ENCODE peak calls at places on chromosomes 3 and 15, in eight cellular contexts. E is Caki2, F is GM03348, S is EH, D is non-pigmented ciliary epithelial cell, B is A172, M is fibroblast of the conjunctiva, N is pancreas. Q is an unnamed sample.

GRCh38 chr15:40338041-40338657 is 2.6 kb downstream of the CCDC9B start:
- DNase-seq in E (peak), F (peak), S (peak), D (no peak), B (peak), M (no peak), N (peak), Q (peak)

GRCh38 chr3:51382076-51382745 is 2.9 kb upstream of the MANF start:
- DNase-seq in E (no peak), F (no peak), S (no peak), D (no peak), B (no peak), M (no peak), N (no peak), Q (no peak)

GRCh38 chr15:82537351-82537908 is 2.8 kb downstream of the RPS17 start:
- DNase-seq in E (no peak), F (no peak), S (no peak), D (no peak), B (no peak), M (no peak), N (no peak), Q (no peak)

GRCh38 chr3:182913889-182914288 is 66.4 kb downstream of the DCUN1D1 start:
- DNase-seq in E (no peak), F (no peak), S (peak), D (no peak), B (no peak), M (no peak), N (no peak), Q (peak)

GRCh38 chr15:61155741-61156700 is 73.1 kb downstream of the RORA start:
- DNase-seq in E (no peak), F (peak), S (peak), D (peak), B (no peak), M (peak), N (no peak), Q (no peak)

GRCh38 chr3:156554842-156555687 is at the start of gene SSR3:
- DNase-seq in E (peak), F (peak), S (peak), D (peak), B (peak), M (peak), N (peak), Q (peak)

GRCh38 chr15:88345962-88346361 is 89.4 kb upstream of the NTRK3 start:
- DNase-seq in E (no peak), F (no peak), S (no peak), D (no peak), B (no peak), M (no peak), N (no peak), Q (no peak)

GRCh38 chr3:96361241-96361640 is 453.2 kb upstream of the EPHA6 start:
- DNase-seq in E (no peak), F (no peak), S (no peak), D (no peak), B (no peak), M (no peak), N (no peak), Q (no peak)

GRCh38 chr3:52535411-52536111 is 844 bp upstream of the UQCC5 start:
- DNase-seq in E (no peak), F (no peak), S (no peak), D (no peak), B (no peak), M (no peak), N (no peak), Q (no peak)

GRCh38 chr3:156209631-156210336 is 89.4 kb downstream of the KCNAB1 start:
- DNase-seq in E (no peak), F (no peak), S (no peak), D (no peak), B (no peak), M (no peak), N (no peak), Q (no peak)

GRCh38 chr3:100436951-100437350 is 35.6 kb downstream of the LNP1 start:
- DNase-seq in E (no peak), F (no peak), S (peak), D (no peak), B (no peak), M (no peak), N (no peak), Q (no peak)

GRCh38 chr15:96322401-96323249 is 7.9 kb upstream of the NR2F2 start:
- DNase-seq in E (no peak), F (no peak), S (peak), D (no peak), B (no peak), M (no peak), N (no peak), Q (no peak)

GRCh38 chr15:69893863-69894262 is 203.9 kb downstream of the TLE3 start:
- DNase-seq in E (peak), F (peak), S (peak), D (no peak), B (peak), M (peak), N (no peak), Q (no peak)

GRCh38 chr3:12724794-12725193 is 34.3 kb downstream of the TMEM40 start:
- DNase-seq in E (no peak), F (no peak), S (peak), D (no peak), B (no peak), M (no peak), N (no peak), Q (no peak)

GRCh38 chr15:100693451-100693850 is 91.1 kb downstream of the ASB7 start:
- DNase-seq in E (no peak), F (no peak), S (no peak), D (no peak), B (no peak), M (no peak), N (no peak), Q (no peak)